ENCODE peak calls at places on chromosomes 12 and 14, in ten cellular contexts. One of them, this sample, is unnamed.

GRCh38 chr12:104702565-104703139 is 245.9 kb downstream of the CHST11 start:
- DNase-seq in SJSA1: no peak
- DNase-seq in heart left ventricle: peak
- DNase-seq in A549: no peak
- DNase-seq in pancreas: peak
- DNase-seq in iPS DF 6.9: no peak
- DNase-seq in substantia nigra: no peak
- DNase-seq in gastrocnemius medialis: peak
- DNase-seq in GM23248: peak
- DNase-seq in psoas muscle: peak
- DNase-seq in this sample: peak

GRCh38 chr14:101394374-101394773 is 166.9 kb upstream of the DIO3 start:
- DNase-seq in iPS DF 6.9: no peak
- DNase-seq in heart left ventricle: no peak
- DNase-seq in SJSA1: no peak
- DNase-seq in A549: no peak
- DNase-seq in psoas muscle: no peak
- DNase-seq in pancreas: no peak
- DNase-seq in GM23248: no peak
- DNase-seq in substantia nigra: no peak
- DNase-seq in gastrocnemius medialis: no peak
- DNase-seq in this sample: no peak

GRCh38 chr14:99889268-99889667 is 96.1 kb downstream of the EML1 start:
- DNase-seq in pancreas: no peak
- DNase-seq in GM23248: no peak
- DNase-seq in substantia nigra: no peak
- DNase-seq in iPS DF 6.9: peak
- DNase-seq in gastrocnemius medialis: no peak
- DNase-seq in psoas muscle: no peak
- DNase-seq in SJSA1: no peak
- DNase-seq in heart left ventricle: no peak
- DNase-seq in A549: no peak
- DNase-seq in this sample: no peak

GRCh38 chr12:12721251-12721689 is 4.1 kb downstream of the CDKN1B start:
- DNase-seq in pancreas: no peak
- DNase-seq in heart left ventricle: no peak
- DNase-seq in A549: no peak
- DNase-seq in gastrocnemius medialis: no peak
- DNase-seq in substantia nigra: no peak
- DNase-seq in SJSA1: no peak
- DNase-seq in psoas muscle: no peak
- DNase-seq in GM23248: peak
- DNase-seq in iPS DF 6.9: no peak
- DNase-seq in this sample: no peak

GRCh38 chr12:1104088-1104800 is 113.2 kb downstream of the ERC1 start:
- DNase-seq in substantia nigra: no peak
- DNase-seq in psoas muscle: no peak
- DNase-seq in heart left ventricle: no peak
- DNase-seq in gastrocnemius medialis: no peak
- DNase-seq in A549: no peak
- DNase-seq in GM23248: no peak
- DNase-seq in pancreas: no peak
- DNase-seq in SJSA1: no peak
- DNase-seq in iPS DF 6.9: no peak
- DNase-seq in this sample: no peak

GRCh38 chr12:13425766-13426165 is 229.2 kb downstream of the EMP1 start:
- DNase-seq in GM23248: peak
- DNase-seq in psoas muscle: no peak
- DNase-seq in pancreas: no peak
- DNase-seq in A549: no peak
- DNase-seq in gastrocnemius medialis: no peak
- DNase-seq in heart left ventricle: no peak
- DNase-seq in SJSA1: peak
- DNase-seq in iPS DF 6.9: no peak
- DNase-seq in substantia nigra: no peak
- DNase-seq in this sample: no peak

GRCh38 chr12:132533584-132533958 is 43.6 kb downstream of the FBRSL1 start:
- DNase-seq in GM23248: no peak
- DNase-seq in iPS DF 6.9: no peak
- DNase-seq in psoas muscle: no peak
- DNase-seq in SJSA1: no peak
- DNase-seq in substantia nigra: no peak
- DNase-seq in heart left ventricle: no peak
- DNase-seq in pancreas: no peak
- DNase-seq in gastrocnemius medialis: no peak
- DNase-seq in A549: no peak
- DNase-seq in this sample: no peak

GRCh38 chr12:16165506-16165905 is 112.0 kb downstream of the SLC15A5 start:
- DNase-seq in gastrocnemius medialis: peak
- DNase-seq in psoas muscle: no peak
- DNase-seq in heart left ventricle: no peak
- DNase-seq in pancreas: peak
- DNase-seq in A549: peak
- DNase-seq in iPS DF 6.9: peak
- DNase-seq in substantia nigra: no peak
- DNase-seq in SJSA1: no peak
- DNase-seq in GM23248: peak
- DNase-seq in this sample: no peak

GRCh38 chr12:80861636-80862378 is 75.9 kb downstream of the LIN7A start:
- DNase-seq in gastrocnemius medialis: no peak
- DNase-seq in heart left ventricle: no peak
- DNase-seq in substantia nigra: no peak
- DNase-seq in pancreas: no peak
- DNase-seq in iPS DF 6.9: no peak
- DNase-seq in A549: no peak
- DNase-seq in psoas muscle: no peak
- DNase-seq in SJSA1: no peak
- DNase-seq in GM23248: peak
- DNase-seq in this sample: no peak

GRCh38 chr12:27840229-27840999 is 60.4 kb upstream of the MANSC4 start:
- DNase-seq in iPS DF 6.9: no peak
- DNase-seq in pancreas: no peak
- DNase-seq in substantia nigra: no peak
- DNase-seq in GM23248: peak
- DNase-seq in heart left ventricle: no peak
- DNase-seq in A549: no peak
- DNase-seq in gastrocnemius medialis: no peak
- DNase-seq in SJSA1: no peak
- DNase-seq in psoas muscle: no peak
- DNase-seq in this sample: no peak

GRCh38 chr12:109115758-109116610 is at the start of gene ACACB:
- DNase-seq in SJSA1: no peak
- DNase-seq in GM23248: no peak
- DNase-seq in substantia nigra: peak
- DNase-seq in pancreas: peak
- DNase-seq in iPS DF 6.9: no peak
- DNase-seq in heart left ventricle: peak
- DNase-seq in gastrocnemius medialis: peak
- DNase-seq in psoas muscle: peak
- DNase-seq in A549: no peak
- DNase-seq in this sample: peak

GRCh38 chr12:40446385-40446784 is 221.6 kb downstream of the LRRK2 start:
- DNase-seq in substantia nigra: no peak
- DNase-seq in GM23248: peak
- DNase-seq in gastrocnemius medialis: no peak
- DNase-seq in A549: peak
- DNase-seq in SJSA1: no peak
- DNase-seq in iPS DF 6.9: no peak
- DNase-seq in psoas muscle: no peak
- DNase-seq in heart left ventricle: no peak
- DNase-seq in pancreas: no peak
- DNase-seq in this sample: no peak

GRCh38 chr14:64721899-64722298 is 17.7 kb downstream of the PLEKHG3 start:
- DNase-seq in pancreas: no peak
- DNase-seq in A549: no peak
- DNase-seq in SJSA1: peak
- DNase-seq in iPS DF 6.9: no peak
- DNase-seq in heart left ventricle: no peak
- DNase-seq in substantia nigra: no peak
- DNase-seq in GM23248: no peak
- DNase-seq in gastrocnemius medialis: peak
- DNase-seq in psoas muscle: no peak
- DNase-seq in this sample: no peak

GRCh38 chr14:64725360-64725815 is 21.2 kb downstream of the PLEKHG3 start:
- DNase-seq in psoas muscle: peak
- DNase-seq in SJSA1: no peak
- DNase-seq in iPS DF 6.9: no peak
- DNase-seq in A549: no peak
- DNase-seq in pancreas: no peak
- DNase-seq in substantia nigra: no peak
- DNase-seq in gastrocnemius medialis: peak
- DNase-seq in heart left ventricle: peak
- DNase-seq in GM23248: no peak
- DNase-seq in this sample: peak

GRCh38 chr14:64724578-64724930 is 20.3 kb downstream of the PLEKHG3 start:
- DNase-seq in A549: no peak
- DNase-seq in iPS DF 6.9: no peak
- DNase-seq in heart left ventricle: peak
- DNase-seq in gastrocnemius medialis: peak
- DNase-seq in pancreas: no peak
- DNase-seq in GM23248: no peak
- DNase-seq in substantia nigra: no peak
- DNase-seq in SJSA1: no peak
- DNase-seq in psoas muscle: no peak
- DNase-seq in this sample: peak

GRCh38 chr14:64722842-64723447 is 18.7 kb downstream of the PLEKHG3 start:
- DNase-seq in GM23248: no peak
- DNase-seq in substantia nigra: no peak
- DNase-seq in iPS DF 6.9: no peak
- DNase-seq in A549: no peak
- DNase-seq in heart left ventricle: peak
- DNase-seq in psoas muscle: peak
- DNase-seq in gastrocnemius medialis: peak
- DNase-seq in pancreas: no peak
- DNase-seq in SJSA1: no peak
- DNase-seq in this sample: no peak

GRCh38 chr14:64723691-64724577 is 19.7 kb downstream of the PLEKHG3 start:
- DNase-seq in GM23248: no peak
- DNase-seq in SJSA1: no peak
- DNase-seq in psoas muscle: peak
- DNase-seq in iPS DF 6.9: no peak
- DNase-seq in heart left ventricle: peak
- DNase-seq in A549: no peak
- DNase-seq in substantia nigra: no peak
- DNase-seq in pancreas: no peak
- DNase-seq in gastrocnemius medialis: peak
- DNase-seq in this sample: no peak
- H3K27ac ChIP-seq in GM23248: no peak
- H3K27ac ChIP-seq in SJSA1: peak
- H3K27ac ChIP-seq in psoas muscle: peak
- H3K27ac ChIP-seq in iPS DF 6.9: no peak
- H3K27ac ChIP-seq in heart left ventricle: no peak
- H3K27ac ChIP-seq in A549: peak
- H3K27ac ChIP-seq in substantia nigra: peak
- H3K27ac ChIP-seq in pancreas: no peak
- H3K27ac ChIP-seq in gastrocnemius medialis: peak
- H3K27ac ChIP-seq in this sample: peak

DNA sequence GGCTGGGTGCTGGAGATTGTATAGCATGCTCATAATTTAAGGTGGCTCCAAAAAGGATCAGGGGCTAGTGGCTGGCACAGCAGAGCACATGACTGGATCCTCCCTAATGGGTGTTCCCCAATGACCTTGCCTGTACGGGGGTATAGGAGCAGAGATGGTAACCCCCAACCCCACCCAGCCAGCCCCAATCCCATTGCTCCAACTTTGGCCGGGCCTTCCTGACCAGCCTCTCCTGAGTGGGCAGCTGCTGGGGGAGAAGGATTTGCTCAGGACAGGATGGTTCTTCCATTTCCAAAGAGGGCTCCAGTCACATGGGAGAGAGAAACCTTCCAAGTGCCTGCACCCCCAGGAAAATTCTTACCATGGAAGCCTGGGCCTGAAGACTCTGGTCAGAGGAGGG is 15.3 kb upstream of the NR4A1 start:
- DNase-seq in gastrocnemius medialis: no peak
- DNase-seq in GM23248: no peak
- DNase-seq in pancreas: no peak
- DNase-seq in A549: no peak
- DNase-seq in psoas muscle: no peak
- DNase-seq in iPS DF 6.9: no peak
- DNase-seq in heart left ventricle: no peak
- DNase-seq in SJSA1: no peak
- DNase-seq in substantia nigra: no peak
- DNase-seq in this sample: no peak
- H3K27ac ChIP-seq in gastrocnemius medialis: peak
- H3K27ac ChIP-seq in GM23248: peak
- H3K27ac ChIP-seq in pancreas: peak
- H3K27ac ChIP-seq in A549: peak
- H3K27ac ChIP-seq in psoas muscle: peak
- H3K27ac ChIP-seq in iPS DF 6.9: no peak
- H3K27ac ChIP-seq in heart left ventricle: peak
- H3K27ac ChIP-seq in SJSA1: no peak
- H3K27ac ChIP-seq in substantia nigra: no peak
- H3K27ac ChIP-seq in this sample: peak

DNA sequence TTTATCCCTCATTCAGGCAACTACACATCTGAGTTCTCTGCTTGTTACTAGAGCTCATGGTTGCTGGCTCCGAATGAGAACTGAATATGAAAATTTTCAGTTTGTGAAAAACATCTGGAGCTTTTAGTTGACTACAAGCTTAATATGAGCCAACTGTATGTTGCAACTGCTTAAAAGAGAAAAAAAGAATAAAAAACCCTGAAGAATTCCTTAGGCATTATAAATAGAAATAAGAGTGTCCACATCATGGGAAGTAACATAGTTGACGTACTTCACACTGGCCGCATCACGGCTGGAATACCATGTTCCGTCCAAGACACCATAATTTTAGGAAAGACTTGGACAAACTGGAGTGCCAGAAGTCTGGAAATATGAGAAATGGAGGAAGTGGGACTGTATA is 57.9 kb downstream of the PDE3A start:
- DNase-seq in substantia nigra: no peak
- DNase-seq in GM23248: peak
- DNase-seq in heart left ventricle: peak
- DNase-seq in A549: no peak
- DNase-seq in gastrocnemius medialis: peak
- DNase-seq in iPS DF 6.9: no peak
- DNase-seq in SJSA1: no peak
- DNase-seq in pancreas: no peak
- DNase-seq in psoas muscle: peak
- DNase-seq in this sample: peak
- H3K27ac ChIP-seq in substantia nigra: no peak
- H3K27ac ChIP-seq in GM23248: peak
- H3K27ac ChIP-seq in heart left ventricle: peak
- H3K27ac ChIP-seq in A549: no peak
- H3K27ac ChIP-seq in gastrocnemius medialis: peak
- H3K27ac ChIP-seq in iPS DF 6.9: no peak
- H3K27ac ChIP-seq in SJSA1: no peak
- H3K27ac ChIP-seq in pancreas: no peak
- H3K27ac ChIP-seq in psoas muscle: no peak
- H3K27ac ChIP-seq in this sample: no peak

DNA sequence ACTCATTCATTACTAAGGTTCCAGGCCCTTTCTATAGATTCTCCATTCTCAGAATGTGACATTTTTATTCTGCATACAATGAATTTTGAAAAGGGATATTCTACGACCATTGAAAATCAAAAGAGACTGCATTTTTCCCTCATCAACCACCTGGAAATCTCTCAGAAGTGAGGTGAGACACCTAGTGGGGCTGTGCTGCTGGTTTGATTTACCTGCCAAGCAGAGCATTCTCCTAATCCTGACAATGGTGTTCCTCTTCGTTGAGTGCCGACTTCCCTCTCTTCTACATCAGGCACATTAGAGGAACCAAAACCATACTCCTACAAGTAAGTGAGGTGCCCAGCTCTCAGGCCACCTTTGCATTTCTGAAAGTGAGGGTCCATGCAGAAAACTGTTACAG is 14.9 kb downstream of the CKB start:
- DNase-seq in A549: no peak
- DNase-seq in pancreas: no peak
- DNase-seq in gastrocnemius medialis: peak
- DNase-seq in SJSA1: no peak
- DNase-seq in GM23248: no peak
- DNase-seq in heart left ventricle: no peak
- DNase-seq in iPS DF 6.9: no peak
- DNase-seq in substantia nigra: no peak
- DNase-seq in psoas muscle: no peak
- DNase-seq in this sample: no peak
- H3K27ac ChIP-seq in A549: no peak
- H3K27ac ChIP-seq in pancreas: no peak
- H3K27ac ChIP-seq in gastrocnemius medialis: no peak
- H3K27ac ChIP-seq in SJSA1: no peak
- H3K27ac ChIP-seq in GM23248: no peak
- H3K27ac ChIP-seq in heart left ventricle: no peak
- H3K27ac ChIP-seq in iPS DF 6.9: no peak
- H3K27ac ChIP-seq in substantia nigra: no peak
- H3K27ac ChIP-seq in psoas muscle: no peak
- H3K27ac ChIP-seq in this sample: no peak